ENCODE peak calls at places on chromosomes 7 and 10, in seven cellular contexts. Y is tibial nerve; U is H7; I is effector memory CD4-positive, alpha-beta T cell; Q is heart left ventricle; T is heart right ventricle; S is colonic mucosa. Z is an unnamed sample.

GRCh38 chr10:71374481-71375233 is 22.1 kb upstream of the CDH23 start:
- DNase-seq in Y (no peak), U (no peak), I (no peak), Q (no peak), T (no peak), S (no peak), Z (no peak)

GRCh38 chr7:142478479-142479220 is 220.8 kb upstream of the PRSS58 start:
- DNase-seq in Y (peak; percentile 36), U (peak; percentile 47), I (no peak), Q (no peak), T (no peak), S (peak; percentile 58), Z (no peak)

GRCh38 chr7:67663644-67664043 is 667.0 kb downstream of the TYW1 start:
- DNase-seq in Y (no peak), U (no peak), I (no peak), Q (no peak), T (no peak), S (no peak), Z (no peak)

GRCh38 chr10:130369645-130370381 is 233.6 kb downstream of the GLRX3 start:
- DNase-seq in Y (no peak), U (no peak), I (no peak), Q (no peak), T (no peak), S (no peak), Z (no peak)

GRCh38 chr7:35854311-35854710 is 53.5 kb downstream of the SEPTIN7 start:
- DNase-seq in Y (no peak), U (no peak), I (no peak), Q (no peak), T (no peak), S (no peak), Z (no peak)

GRCh38 chr7:7693881-7694280 is 24.5 kb downstream of the RPA3 start:
- DNase-seq in Y (no peak), U (no peak), I (no peak), Q (no peak), T (no peak), S (no peak), Z (no peak)

GRCh38 chr7:37988721-37989650 is 68.5 kb downstream of the EPDR1 start:
- DNase-seq in Y (no peak), U (no peak), I (no peak), Q (no peak), T (no peak), S (peak; percentile 26), Z (no peak)

GRCh38 chr10:71600856-71601255 is 118.7 kb downstream of the C10orf105 start:
- DNase-seq in Y (no peak), U (no peak), I (no peak), Q (no peak), T (no peak), S (no peak), Z (no peak)

GRCh38 chr7:55140221-55140980 is 121.6 kb downstream of the EGFR start:
- DNase-seq in Y (no peak), U (no peak), I (no peak), Q (peak; percentile 60), T (peak; percentile 59), S (no peak), Z (no peak)

GRCh38 chr7:131476740-131477139 is 79.7 kb downstream of the PODXL start:
- DNase-seq in Y (no peak), U (no peak), I (no peak), Q (no peak), T (no peak), S (no peak), Z (no peak)

GRCh38 chr7:108613949-108614381 is 44.3 kb downstream of the DNAJB9 start:
- DNase-seq in Y (no peak), U (no peak), I (no peak), Q (no peak), T (no peak), S (no peak), Z (no peak)

GRCh38 chr10:118256825-118257570 is 85.1 kb downstream of the FAM204A start:
- DNase-seq in Y (no peak), U (no peak), I (no peak), Q (no peak), T (no peak), S (no peak), Z (no peak)

GRCh38 chr10:118343115-118343514 is 991 bp upstream of the FAM204A start:
- DNase-seq in Y (no peak), U (no peak), I (no peak), Q (no peak), T (no peak), S (no peak), Z (no peak)

GRCh38 chr7:47427046-47427643 is 154.8 kb downstream of the TNS3 start:
- DNase-seq in Y (no peak), U (no peak), I (no peak), Q (no peak), T (no peak), S (no peak), Z (no peak)
- H3K36me3 ChIP-seq in Y (peaks cover 33% of the 10 kb centered on the region), U (no peaks in the 10 kb centered on the region), I (no peaks in the 10 kb centered on the region), Q (peaks cover 4% of the 10 kb centered on the region), T (no peaks in the 10 kb centered on the region), S (no peaks in the 10 kb centered on the region), Z (peaks cover 11% of the 10 kb centered on the region)

GRCh38 chr7:44572771-44573170 is 937 bp downstream of the DDX56 start:
- DNase-seq in Y (no peak), U (peak; percentile 5), I (no peak), Q (no peak), T (no peak), S (no peak), Z (no peak)
- H3K36me3 ChIP-seq in Y (peaks cover 76% of the 10 kb centered on the region), U (peaks cover 52% of the 10 kb centered on the region), I (peaks cover 49% of the 10 kb centered on the region), Q (peaks cover 36% of the 10 kb centered on the region), T (peaks cover 47% of the 10 kb centered on the region), S (peaks cover 39% of the 10 kb centered on the region), Z (peaks cover 48% of the 10 kb centered on the region)

GRCh38 chr10:14904316-14904732 is 25.7 kb downstream of the SUV39H2 start:
- DNase-seq in Y (peak; percentile 23), U (peak; percentile 25), I (peak; percentile 3), Q (no peak), T (no peak), S (no peak), Z (no peak)
- H3K36me3 ChIP-seq in Y (peaks cover 54% of the 10 kb centered on the region), U (peaks cover 13% of the 10 kb centered on the region), I (peaks cover 16% of the 10 kb centered on the region), Q (peaks cover 10% of the 10 kb centered on the region), T (peaks cover 4% of the 10 kb centered on the region), S (peaks cover 10% of the 10 kb centered on the region), Z (no peaks in the 10 kb centered on the region)

GRCh38 chr7:132846086-132846485 is 235.8 kb downstream of the CHCHD3 start:
- DNase-seq in Y (no peak), U (no peak), I (no peak), Q (peak; percentile 18), T (peak; percentile 9), S (no peak), Z (no peak)
- H3K36me3 ChIP-seq in Y (peaks cover 4% of the 10 kb centered on the region), U (no peaks in the 10 kb centered on the region), I (no peaks in the 10 kb centered on the region), Q (no peaks in the 10 kb centered on the region), T (no peaks in the 10 kb centered on the region), S (no peaks in the 10 kb centered on the region), Z (no peaks in the 10 kb centered on the region)

GRCh38 chr7:133061357-133061756 is 20.5 kb downstream of the CHCHD3 start:
- DNase-seq in Y (no peak), U (no peak), I (no peak), Q (no peak), T (no peak), S (no peak), Z (no peak)

GRCh38 chr7:133065301-133065700 is 16.6 kb downstream of the CHCHD3 start:
- DNase-seq in Y (no peak), U (no peak), I (no peak), Q (no peak), T (no peak), S (no peak), Z (no peak)

GRCh38 chr7:133061792-133062191 is 20.1 kb downstream of the CHCHD3 start:
- DNase-seq in Y (no peak), U (no peak), I (no peak), Q (no peak), T (no peak), S (no peak), Z (no peak)

GRCh38 chr7:133060016-133060415 is 21.9 kb downstream of the CHCHD3 start:
- DNase-seq in Y (no peak), U (no peak), I (no peak), Q (no peak), T (no peak), S (no peak), Z (no peak)

GRCh38 chr7:133064082-133064825 is 17.6 kb downstream of the CHCHD3 start:
- DNase-seq in Y (no peak), U (no peak), I (no peak), Q (no peak), T (no peak), S (no peak), Z (no peak)
- H3K36me3 ChIP-seq in Y (peaks cover 31% of the 10 kb centered on the region), U (peaks cover 2% of the 10 kb centered on the region), I (no peaks in the 10 kb centered on the region), Q (peaks cover 18% of the 10 kb centered on the region), T (no peaks in the 10 kb centered on the region), S (peaks cover 3% of the 10 kb centered on the region), Z (peaks cover 6% of the 10 kb centered on the region)

GRCh38 chr7:151066273-151066974 is 7.0 kb downstream of the SLC4A2 start:
- DNase-seq in Y (no peak), U (no peak), I (no peak), Q (no peak), T (no peak), S (no peak), Z (no peak)
- H3K36me3 ChIP-seq in Y (peaks cover 77% of the 10 kb centered on the region), U (peaks cover 27% of the 10 kb centered on the region), I (peaks cover 60% of the 10 kb centered on the region), Q (peaks cover 6% of the 10 kb centered on the region), T (peaks cover 17% of the 10 kb centered on the region), S (peaks cover 12% of the 10 kb centered on the region), Z (peaks cover 54% of the 10 kb centered on the region)

DNA sequence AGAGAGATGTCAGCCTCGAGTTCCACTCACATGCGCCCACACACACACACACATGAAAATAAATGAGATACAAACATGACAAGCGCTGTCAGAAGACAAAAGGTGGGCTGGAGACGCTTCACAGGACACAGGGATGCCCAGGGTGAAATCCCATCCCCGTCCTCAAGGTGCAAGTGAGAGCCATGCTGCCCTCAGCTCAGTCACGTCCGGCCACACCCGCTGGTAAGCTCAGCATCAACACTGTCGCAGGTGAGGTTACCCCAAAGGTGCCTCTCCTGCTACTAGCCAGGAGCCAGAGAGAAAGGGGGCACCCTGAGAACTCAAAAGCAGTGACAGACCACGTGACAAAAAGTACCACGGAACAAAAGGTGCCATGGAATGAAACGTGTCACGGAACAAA is 22.2 kb downstream of the PITRM1 start:
- DNase-seq in Y (no peak), U (no peak), I (no peak), Q (no peak), T (no peak), S (no peak), Z (no peak)
- H3K36me3 ChIP-seq in Y (peaks cover 100% of the 10 kb centered on the region), U (peaks cover 15% of the 10 kb centered on the region), I (peaks cover 77% of the 10 kb centered on the region), Q (peaks cover 52% of the 10 kb centered on the region), T (peaks cover 42% of the 10 kb centered on the region), S (peaks cover 3% of the 10 kb centered on the region), Z (peaks cover 68% of the 10 kb centered on the region)

Z was measured in thoracic aorta.